ENCODE peak calls at places on chromosomes 5 and 9, in four cellular contexts. One of them, this sample, is unnamed.

GRCh38 chr5:149418910-149419531 is 39.9 kb upstream of the IL17B start:
- DNase-seq in BJ: no peak
- DNase-seq in OCI-LY7: no peak
- DNase-seq in ovary: peak; percentile 35
- DNase-seq in this sample: no peak

GRCh38 chr5:141392429-141393198 is at the start of gene PCDHGA8:
- DNase-seq in BJ: no peak
- DNase-seq in OCI-LY7: peak; percentile 41
- DNase-seq in ovary: no peak
- DNase-seq in this sample: no peak

GRCh38 chr9:127102788-127103187 is 19.6 kb downstream of the ANGPTL2 start:
- DNase-seq in BJ: no peak
- DNase-seq in OCI-LY7: no peak
- DNase-seq in ovary: no peak
- DNase-seq in this sample: no peak

GRCh38 chr9:132094314-132094791 is 14.7 kb upstream of the MED27 start:
- DNase-seq in BJ: peak; percentile 72
- DNase-seq in OCI-LY7: no peak
- DNase-seq in ovary: no peak
- DNase-seq in this sample: peak; percentile 69

GRCh38 chr9:120777229-120777628 is 16.0 kb downstream of the FBXW2 start:
- DNase-seq in BJ: no peak
- DNase-seq in OCI-LY7: no peak
- DNase-seq in ovary: no peak
- DNase-seq in this sample: no peak

GRCh38 chr5:61991426-61991825 is 314.6 kb upstream of the KIF2A start:
- DNase-seq in BJ: no peak
- DNase-seq in OCI-LY7: no peak
- DNase-seq in ovary: no peak
- DNase-seq in this sample: no peak

GRCh38 chr9:28032178-28032532 is 458.9 kb upstream of the C9orf72 start:
- DNase-seq in BJ: no peak
- DNase-seq in OCI-LY7: no peak
- DNase-seq in ovary: no peak
- DNase-seq in this sample: no peak

GRCh38 chr9:80649001-80649420 is 1040.3 kb downstream of the TLE1 start:
- DNase-seq in BJ: no peak
- DNase-seq in OCI-LY7: no peak
- DNase-seq in ovary: no peak
- DNase-seq in this sample: peak; percentile 60

GRCh38 chr9:35107337-35108290 is 4.7 kb upstream of the STOML2 start:
- DNase-seq in BJ: no peak
- DNase-seq in OCI-LY7: no peak
- DNase-seq in ovary: no peak
- DNase-seq in this sample: no peak

GRCh38 chr9:132002827-132003704 is 76.6 kb downstream of the MED27 start:
- DNase-seq in BJ: no peak
- DNase-seq in OCI-LY7: no peak
- DNase-seq in ovary: no peak
- DNase-seq in this sample: no peak

GRCh38 chr9:121727295-121728028 is 76.0 kb downstream of the DAB2IP start:
- DNase-seq in BJ: no peak
- DNase-seq in OCI-LY7: no peak
- DNase-seq in ovary: peak; percentile 74
- DNase-seq in this sample: no peak

GRCh38 chr9:728535-728934 is 113.0 kb upstream of the DMRT1 start:
- DNase-seq in BJ: no peak
- DNase-seq in OCI-LY7: no peak
- DNase-seq in ovary: no peak
- DNase-seq in this sample: no peak

GRCh38 chr9:81621785-81622243 is 67.5 kb downstream of the TLE1 start:
- DNase-seq in BJ: no peak
- DNase-seq in OCI-LY7: no peak
- DNase-seq in ovary: no peak
- DNase-seq in this sample: no peak

GRCh38 chr5:68454172-68454571 is 238.6 kb downstream of the PIK3R1 start:
- DNase-seq in BJ: no peak
- DNase-seq in OCI-LY7: no peak
- DNase-seq in ovary: no peak
- DNase-seq in this sample: no peak

GRCh38 chr9:78021692-78022091 is 9.9 kb downstream of the GNAQ start:
- DNase-seq in BJ: no peak
- DNase-seq in OCI-LY7: no peak
- DNase-seq in ovary: no peak
- DNase-seq in this sample: no peak

GRCh38 chr5:58751222-58751621 is 168.3 kb downstream of the RAB3C start:
- DNase-seq in BJ: no peak
- DNase-seq in OCI-LY7: no peak
- DNase-seq in ovary: no peak
- DNase-seq in this sample: no peak

GRCh38 chr5:96146675-96147074 is 185.0 kb upstream of the ELL2 start:
- DNase-seq in BJ: peak; percentile 67
- DNase-seq in OCI-LY7: peak; percentile 40
- DNase-seq in ovary: no peak
- DNase-seq in this sample: peak; percentile 65

GRCh38 chr5:133866903-133867245 is 101.6 kb downstream of the C5orf15 start:
- DNase-seq in BJ: no peak
- DNase-seq in OCI-LY7: no peak
- DNase-seq in ovary: no peak
- DNase-seq in this sample: no peak
- H3K4me3 ChIP-seq in BJ: no peak overlapping the region
- H3K4me3 ChIP-seq in OCI-LY7: no peak overlapping the region
- H3K4me3 ChIP-seq in ovary: no peak overlapping the region
- H3K4me3 ChIP-seq in this sample: no peak overlapping the region

DNA sequence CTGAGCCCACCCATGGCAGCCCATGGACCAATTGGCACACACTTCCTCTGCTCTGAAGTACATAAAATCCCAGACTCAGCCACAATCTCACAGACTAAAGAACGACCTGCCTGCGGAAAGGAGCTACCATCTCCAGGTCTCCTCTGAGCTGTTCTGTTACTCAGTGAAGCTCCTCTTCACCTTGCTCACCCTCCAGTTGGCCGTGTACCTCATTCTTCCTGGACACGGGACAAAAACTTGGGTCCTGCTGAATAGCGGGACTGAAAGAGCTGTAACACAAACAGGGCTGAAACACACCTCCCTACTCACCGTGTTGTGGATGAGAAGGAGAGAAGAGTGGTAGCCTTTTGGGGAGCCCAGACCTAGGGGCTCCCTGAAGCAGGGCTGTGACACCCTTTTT is 128.7 kb downstream of the GAS1 start:
- DNase-seq in BJ: no peak
- DNase-seq in OCI-LY7: no peak
- DNase-seq in ovary: no peak
- DNase-seq in this sample: no peak
- TF ChIP-seq CTCF in BJ: no peak
- TF ChIP-seq CTCF in OCI-LY7: no peak
- TF ChIP-seq CTCF in ovary: no peak
- TF ChIP-seq CTCF in this sample: no peak

DNA sequence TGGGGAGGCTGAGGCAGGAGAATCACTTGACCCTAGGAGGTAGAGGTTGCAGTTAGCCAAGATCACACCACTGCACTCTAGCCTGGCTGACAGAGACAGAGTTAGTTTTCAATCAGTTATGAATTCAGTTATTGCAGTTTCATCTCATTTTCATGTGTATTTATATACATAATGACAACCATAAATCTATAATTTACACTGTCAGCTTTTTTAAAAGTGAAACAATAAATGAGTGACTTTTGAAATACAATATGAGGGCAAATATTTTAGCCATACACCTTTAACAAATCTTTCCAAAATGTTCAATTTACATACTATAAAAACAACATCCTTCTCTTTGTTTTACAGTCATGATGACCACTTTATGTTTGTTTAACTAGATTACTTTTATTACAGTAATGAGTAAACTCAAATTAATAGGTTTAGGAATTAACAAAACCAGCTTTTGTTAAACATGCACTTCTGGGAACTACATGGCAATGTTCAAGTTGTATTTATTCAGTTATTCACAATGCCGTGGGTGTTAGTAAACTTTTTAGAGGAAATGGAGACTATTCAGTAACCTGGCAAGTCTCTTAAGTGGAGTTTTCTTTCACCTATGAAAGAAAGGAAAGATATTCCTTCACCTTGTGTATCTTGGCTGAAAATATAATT is 12.7 kb downstream of the TYRP1 start:
- DNase-seq in BJ: no peak
- DNase-seq in OCI-LY7: no peak
- DNase-seq in ovary: no peak
- DNase-seq in this sample: no peak
- H3K4me3 ChIP-seq in BJ: no peak overlapping the region
- H3K4me3 ChIP-seq in OCI-LY7: no peak overlapping the region
- H3K4me3 ChIP-seq in ovary: no peak overlapping the region
- H3K4me3 ChIP-seq in this sample: no peak overlapping the region

GRCh38 chr5:175321927-175322532 is 122.0 kb downstream of the DRD1 start:
- DNase-seq in BJ: no peak
- DNase-seq in OCI-LY7: peak; percentile 58
- DNase-seq in ovary: no peak
- DNase-seq in this sample: no peak
- TF ChIP-seq CTCF in BJ: no peak
- TF ChIP-seq CTCF in OCI-LY7: no peak
- TF ChIP-seq CTCF in ovary: no peak
- TF ChIP-seq CTCF in this sample: no peak

GRCh38 chr5:172569862-172570558 is 71.1 kb upstream of the NEURL1B start:
- DNase-seq in BJ: no peak
- DNase-seq in OCI-LY7: no peak
- DNase-seq in ovary: no peak
- DNase-seq in this sample: no peak
- H3K4me3 ChIP-seq in BJ: no peak overlapping the region
- H3K4me3 ChIP-seq in OCI-LY7: no peak overlapping the region
- H3K4me3 ChIP-seq in ovary: no peak overlapping the region
- H3K4me3 ChIP-seq in this sample: no peak overlapping the region

GRCh38 chr5:176319827-176320554 is 41.6 kb downstream of the KIAA1191 start:
- DNase-seq in BJ: no peak
- DNase-seq in OCI-LY7: peak; percentile 5
- DNase-seq in ovary: no peak
- DNase-seq in this sample: no peak
- TF ChIP-seq CTCF in BJ: peak; percentile 19
- TF ChIP-seq CTCF in OCI-LY7: peak; percentile 62
- TF ChIP-seq CTCF in ovary: no peak
- TF ChIP-seq CTCF in this sample: no peak